ENCODE peak calls at places on chromosomes 5 and 9, in ten cellular contexts. W is GM03348; V is stomach; M is PC-3; A is ELR; P is stimulated activated CD4-positive, alpha-beta T cell treated with anti-CD3 and anti-CD28 coated beads, Interleukin-12 subunit alpha, Interleukin-12 subunit beta, amount 100 ng/mL, for 4 hours; K is nucleus accumbens; Q is GM20000; E is germinal center; O is psoas muscle. T is an unnamed sample.

GRCh38 chr5:60410427-60410826 is 289.5 kb downstream of the DEPDC1B start:
- DNase-seq in W (no peak), V (no peak), M (no peak), A (peak; percentile 6), P (no peak), K (no peak), Q (no peak), E (no peak), O (no peak), T (no peak)

GRCh38 chr5:168656633-168657032 is 77.5 kb upstream of the PANK3 start:
- DNase-seq in W (peak; percentile 56), V (no peak), M (peak; percentile 7), A (no peak), P (no peak), K (no peak), Q (no peak), E (no peak), O (no peak), T (peak; percentile 45)

GRCh38 chr9:31185831-31186230 is 1198.6 kb upstream of the ACO1 start:
- DNase-seq in W (no peak), V (no peak), M (peak; percentile 33), A (no peak), P (no peak), K (no peak), Q (no peak), E (no peak), O (no peak), T (no peak)

GRCh38 chr5:10432059-10433008 is 9.3 kb upstream of the ROPN1L start:
- DNase-seq in W (no peak), V (no peak), M (no peak), A (no peak), P (no peak), K (no peak), Q (no peak), E (no peak), O (no peak), T (no peak)

GRCh38 chr5:178304761-178305645 is 72.4 kb upstream of the PHYKPL start:
- DNase-seq in W (no peak), V (no peak), M (peak; percentile 82), A (no peak), P (no peak), K (no peak), Q (no peak), E (no peak), O (peak; percentile 40), T (peak; percentile 66)

GRCh38 chr5:80246995-80247729 is 8.7 kb downstream of the SERINC5 start:
- DNase-seq in W (peak; percentile 85), V (peak; percentile 62), M (peak; percentile 76), A (peak; percentile 96), P (no peak), K (no peak), Q (peak; percentile 70), E (peak; percentile 31), O (peak; percentile 53), T (peak; percentile 85)

GRCh38 chr5:135551593-135552447 is 16.1 kb upstream of the NEUROG1 start:
- DNase-seq in W (peak; percentile 85), V (peak; percentile 78), M (peak; percentile 83), A (peak; percentile 77), P (peak; percentile 43), K (peak; percentile 13), Q (peak; percentile 76), E (peak; percentile 61), O (peak; percentile 75), T (peak; percentile 84)

GRCh38 chr5:134714120-134714519 is 24.2 kb upstream of the CAMLG start:
- DNase-seq in W (no peak), V (no peak), M (no peak), A (no peak), P (no peak), K (no peak), Q (no peak), E (no peak), O (no peak), T (no peak)

GRCh38 chr9:137307255-137308101 is 5.4 kb upstream of the NRARP start:
- DNase-seq in W (no peak), V (no peak), M (no peak), A (no peak), P (no peak), K (no peak), Q (no peak), E (no peak), O (peak; percentile 46), T (no peak)

GRCh38 chr5:39427225-39427624 is 2.4 kb upstream of the DAB2 start:
- DNase-seq in W (peak; percentile 71), V (no peak), M (no peak), A (peak; percentile 48), P (no peak), K (no peak), Q (no peak), E (no peak), O (no peak), T (peak; percentile 66)

GRCh38 chr9:84405666-84406065 is 65.1 kb upstream of the SLC28A3 start:
- DNase-seq in W (no peak), V (no peak), M (no peak), A (no peak), P (no peak), K (no peak), Q (no peak), E (no peak), O (no peak), T (no peak)

GRCh38 chr9:1994180-1994579 is 21.0 kb upstream of the SMARCA2 start:
- DNase-seq in W (no peak), V (no peak), M (no peak), A (no peak), P (no peak), K (no peak), Q (no peak), E (no peak), O (no peak), T (no peak)

GRCh38 chr5:91162534-91163381 is 220.4 kb downstream of the ARRDC3 start:
- DNase-seq in W (peak; percentile 79), V (peak; percentile 75), M (peak; percentile 94), A (peak; percentile 94), P (peak; percentile 44), K (no peak), Q (peak; percentile 66), E (no peak), O (no peak), T (peak; percentile 81)

GRCh38 chr9:31030741-31031202 is 1353.7 kb upstream of the ACO1 start:
- DNase-seq in W (peak; percentile 15), V (no peak), M (peak; percentile 7), A (no peak), P (no peak), K (no peak), Q (no peak), E (no peak), O (no peak), T (no peak)

GRCh38 chr9:7862170-7862569 is 62.6 kb upstream of the DMAC1 start:
- DNase-seq in W (no peak), V (no peak), M (no peak), A (no peak), P (no peak), K (no peak), Q (no peak), E (no peak), O (no peak), T (no peak)